ENCODE peak calls at places on chromosomes 11 and 22, in nine cellular contexts. Y is heart right ventricle; F is activated CD8-positive, alpha-beta memory T cell treated with anti-CD3 and anti-CD28 coated beads, Interleukin-2, amount 10 ng/mL, durations not matched to agents 7 days and 5 days; A is heart left ventricle; M is right lobe of liver; D is GM23338; N is CD8-positive, alpha-beta T cell; B is pancreas; Z is Right ventricle myocardium superior. L is an unnamed sample.

GRCh38 chr11:12079726-12080556 is 30.4 kb upstream of the MICAL2 start:
- ATAC-seq in M (no peak), B (no peak), Y (peak; percentile 80), N (no peak), D (no peak), F (no peak), Z (peak; percentile 75), A (peak; percentile 91), L (no peak)

GRCh38 chr11:87266751-87267150 is 229.0 kb downstream of the TMEM135 start:
- ATAC-seq in F (no peak), D (no peak), M (no peak), Z (no peak), Y (no peak), N (no peak), A (no peak), B (no peak), L (no peak)

GRCh38 chr11:74453373-74453975 is 13.9 kb downstream of the KCNE3 start:
- ATAC-seq in Y (peak; percentile 58), F (peak; percentile 58), N (peak; percentile 57), D (peak; percentile 93), Z (peak; percentile 81), A (peak; percentile 76), M (peak; percentile 81), B (peak; percentile 76), L (peak; percentile 71)

GRCh38 chr11:126465573-126466287 is 110.2 kb downstream of the ST3GAL4 start:
- ATAC-seq in D (no peak), A (peak; percentile 86), N (peak; percentile 36), F (peak; percentile 76), M (no peak), Z (peak; percentile 70), Y (peak; percentile 89), B (no peak), L (peak; percentile 48)

GRCh38 chr22:25131198-25131887 is 68.3 kb upstream of the CRYBB3 start:
- ATAC-seq in D (no peak), Z (no peak), F (no peak), Y (no peak), M (peak; percentile 83), B (no peak), N (no peak), A (no peak), L (no peak)

GRCh38 chr22:38186429-38186828 is 4.8 kb upstream of the PLA2G6 start:
- ATAC-seq in B (no peak), Z (no peak), M (no peak), N (no peak), A (no peak), Y (no peak), F (no peak), D (no peak), L (no peak)

GRCh38 chr22:31343235-31344191 is 2.6 kb downstream of the PATZ1 start:
- ATAC-seq in N (no peak), D (peak; percentile 23), Y (peak; percentile 9), Z (no peak), F (no peak), A (no peak), B (peak; percentile 70), M (no peak), L (no peak)

GRCh38 chr11:74388678-74389327 is 9.4 kb downstream of the PGM2L1 start:
- ATAC-seq in F (peak; percentile 87), A (peak; percentile 81), N (peak; percentile 95), Z (peak; percentile 78), M (peak; percentile 92), Y (no peak), B (peak; percentile 74), D (peak; percentile 97), L (peak; percentile 88)

GRCh38 chr22:38192475-38192863 is 9.3 kb upstream of the MAFF start:
- ATAC-seq in M (no peak), F (no peak), N (no peak), Y (no peak), A (no peak), Z (no peak), D (no peak), B (no peak), L (no peak)

GRCh38 chr11:129779342-129779741 is 36.3 kb upstream of the TMEM45B start:
- ATAC-seq in M (no peak), N (no peak), A (no peak), D (no peak), B (no peak), Y (no peak), Z (no peak), F (no peak), L (no peak)

L was measured in activated T-helper 17 cell treated with anti-CD3 and anti-CD28 coated beads, Interleukin-2, amount 50 U/mL, for 72 hours.